ENCODE peak calls at places on chromosomes 13 and 19, in nine cellular contexts. R is psoas muscle; A is HTR-8/SVneo; S is SHP77; H is K562; L is OCI-LY7; W is stimulated activated CD8-positive, alpha-beta memory T cell treated with anti-CD3 and anti-CD28 coated beads, Interleukin-12 subunit alpha, Interleukin-12 subunit beta, amount 100 ng/mL, for 4 hours; N is activated T-cell treated with anti-CD3 and anti-CD28 coated beads for 1 hour; V is activated CD4-positive, alpha-beta T cell treated with anti-CD3 and anti-CD28 coated beads, Interleukin-2, amount 10 ng/mL, durations not matched to agents 24 days and 14 days. Y is an unnamed sample.

GRCh38 chr13:30905932-30906383 is at the start of gene MEDAG:
- DNase-seq in R (peak; percentile 92), A (no peak), S (no peak), H (no peak), L (no peak), W (no peak), N (no peak), V (no peak), Y (peak; percentile 57)

GRCh38 chr19:35551091-35551810 is 5.8 kb downstream of the TMEM147 start:
- DNase-seq in R (no peak), A (no peak), S (no peak), H (no peak), L (no peak), W (no peak), N (no peak), V (no peak), Y (no peak)

GRCh38 chr19:1947651-1948209 is 6.8 kb downstream of the CSNK1G2 start:
- DNase-seq in R (no peak), A (no peak), S (no peak), H (no peak), L (no peak), W (no peak), N (no peak), V (no peak), Y (no peak)

GRCh38 chr19:9939301-9939913 is 3.1 kb upstream of the OLFM2 start:
- DNase-seq in R (no peak), A (no peak), S (no peak), H (no peak), L (no peak), W (no peak), N (no peak), V (no peak), Y (no peak)

GRCh38 chr19:29495091-29495490 is 30.7 kb upstream of the VSTM2B start:
- DNase-seq in R (no peak), A (no peak), S (no peak), H (no peak), L (no peak), W (no peak), N (no peak), V (no peak), Y (no peak)

GRCh38 chr19:1266818-1267440 is 2.2 kb upstream of the CIRBP start:
- DNase-seq in R (peak; percentile 87), A (no peak), S (no peak), H (no peak), L (peak; percentile 71), W (peak; percentile 62), N (peak; percentile 62), V (peak; percentile 95), Y (peak; percentile 79)

GRCh38 chr13:41916173-41916954 is 44.5 kb downstream of the VWA8 start:
- DNase-seq in R (no peak), A (peak; percentile 31), S (no peak), H (no peak), L (peak; percentile 94), W (no peak), N (no peak), V (peak; percentile 76), Y (no peak)

GRCh38 chr19:5561559-5561958 is 6.2 kb downstream of the TINCR start:
- DNase-seq in R (no peak), A (no peak), S (no peak), H (peak; percentile 51), L (no peak), W (no peak), N (no peak), V (no peak), Y (no peak)

GRCh38 chr19:39299832-39300231 is 3.6 kb downstream of the IFNL1 start:
- DNase-seq in R (no peak), A (no peak), S (no peak), H (no peak), L (no peak), W (no peak), N (no peak), V (no peak), Y (no peak)

GRCh38 chr13:35157143-35157755 is 215.2 kb downstream of the NBEA start:
- DNase-seq in R (no peak), A (peak; percentile 22), S (peak; percentile 69), H (peak; percentile 4), L (peak; percentile 59), W (no peak), N (no peak), V (peak; percentile 78), Y (peak; percentile 33)

GRCh38 chr13:29435125-29435911 is 160.2 kb downstream of the SLC7A1 start:
- DNase-seq in R (no peak), A (peak; percentile 5), S (peak; percentile 18), H (no peak), L (no peak), W (no peak), N (no peak), V (no peak), Y (no peak)

GRCh38 chr13:87444135-87444534 is 227.0 kb upstream of the SLITRK5 start:
- DNase-seq in R (no peak), A (no peak), S (peak; percentile 14), H (no peak), L (peak; percentile 94), W (no peak), N (no peak), V (no peak), Y (no peak)

GRCh38 chr13:27132538-27132937 is 39.1 kb downstream of the USP12 start:
- DNase-seq in R (no peak), A (no peak), S (no peak), H (no peak), L (no peak), W (no peak), N (no peak), V (no peak), Y (no peak)

GRCh38 chr13:93243375-93244063 is 16.9 kb downstream of the GPC6 start:
- DNase-seq in R (no peak), A (no peak), S (no peak), H (no peak), L (no peak), W (no peak), N (no peak), V (no peak), Y (no peak)

GRCh38 chr19:8573316-8573715 is 3.9 kb downstream of the MYO1F start:
- DNase-seq in R (no peak), A (no peak), S (no peak), H (no peak), L (no peak), W (no peak), N (no peak), V (no peak), Y (no peak)

GRCh38 chr13:99661791-99662190 is 160.5 kb downstream of the TM9SF2 start:
- DNase-seq in R (no peak), A (no peak), S (no peak), H (no peak), L (no peak), W (no peak), N (no peak), V (no peak), Y (no peak)

Y was measured in lung.